ENCODE peak calls at places on chromosomes 13 and 19, in nine cellular contexts. S is glutamatergic neuron, X is cardiac muscle cell, R is AG09309, Q is AG09319, G is AG04450, Z is HFF-Myc, E is endothelial cell, W is PC-3. L is an unnamed sample.

GRCh38 chr19:49896863-49897621 is at the start of gene IL4I1:
- DNase-seq in Z (no peak), S (no peak), E (no peak), X (peak; percentile 41), Q (no peak), G (no peak), R (no peak), W (no peak), L (no peak)

GRCh38 chr13:20351279-20352022 is 119.3 kb upstream of the GJB6 start:
- DNase-seq in X (peak; percentile 87), Z (no peak), W (peak; percentile 90), G (peak; percentile 26), E (no peak), Q (no peak), S (no peak), R (peak; percentile 72), L (peak; percentile 59)

GRCh38 chr19:49911381-49912145 is 14.9 kb upstream of the IL4I1 start:
- DNase-seq in E (no peak), S (no peak), W (no peak), G (no peak), X (peak; percentile 16), Q (no peak), R (no peak), Z (no peak), L (no peak)

GRCh38 chr13:29817604-29818378 is 32.6 kb downstream of the UBL3 start:
- DNase-seq in Z (no peak), R (no peak), X (no peak), E (no peak), W (no peak), S (no peak), Q (no peak), G (no peak), L (peak; percentile 35)

GRCh38 chr19:49488863-49489537 is 1.6 kb downstream of the RPL13A start:
- DNase-seq in Q (no peak), E (no peak), R (no peak), X (no peak), G (no peak), W (no peak), S (no peak), Z (no peak), L (no peak)

GRCh38 chr13:109784590-109785140 is 1.7 kb downstream of the IRS2 start:
- DNase-seq in Q (peak; percentile 47), S (peak; percentile 92), X (peak; percentile 86), E (peak; percentile 92), G (no peak), W (peak; percentile 71), Z (no peak), R (no peak), L (peak; percentile 72)

GRCh38 chr13:42997381-42997780 is 5.3 kb upstream of the EPSTI1 start:
- DNase-seq in X (peak; percentile 69), W (no peak), S (no peak), G (no peak), R (no peak), E (no peak), Z (no peak), Q (no peak), L (peak; percentile 36)

GRCh38 chr13:91357613-91358383 is 10.3 kb downstream of the MIR17HG start:
- DNase-seq in W (no peak), E (no peak), Z (no peak), R (no peak), G (no peak), X (no peak), S (no peak), Q (no peak), L (no peak)

GRCh38 chr19:47353307-47353712 is 4.2 kb downstream of the DHX34 start:
- DNase-seq in G (no peak), Q (no peak), Z (no peak), E (no peak), S (no peak), R (no peak), X (no peak), W (no peak), L (no peak)

GRCh38 chr19:53808710-53809125 is 15.4 kb downstream of the NLRP12 start:
- DNase-seq in E (peak; percentile 40), X (peak; percentile 73), Q (peak; percentile 29), R (no peak), Z (peak; percentile 21), S (no peak), W (peak; percentile 76), G (no peak), L (peak; percentile 63)

GRCh38 chr13:96082640-96083039 is 7.3 kb upstream of the HS6ST3 start:
- DNase-seq in X (no peak), G (no peak), Z (no peak), W (peak; percentile 48), Q (no peak), S (no peak), E (no peak), R (no peak), L (no peak)

GRCh38 chr13:70960841-70961443 is 852.7 kb upstream of the KLHL1 start:
- DNase-seq in Q (no peak), G (no peak), S (no peak), X (peak; percentile 50), R (no peak), Z (peak; percentile 5), E (peak; percentile 16), W (peak; percentile 51), L (peak; percentile 12)

GRCh38 chr19:3670796-3671679 is 29.2 kb downstream of the PIP5K1C start:
- DNase-seq in R (no peak), S (no peak), W (no peak), E (no peak), Z (no peak), G (peak; percentile 13), Q (peak; percentile 34), X (peak; percentile 88), L (peak; percentile 55)

GRCh38 chr19:45687599-45687998 is 4.2 kb downstream of the SNRPD2 start:
- DNase-seq in Z (no peak), X (no peak), R (no peak), S (no peak), G (no peak), E (no peak), W (no peak), Q (no peak), L (no peak)
- TF ChIP-seq CTCF in Z (no peak), X (no peak), R (no peak), S (no peak), G (no peak), E (no peak), W (no peak), Q (no peak), L (no peak)

DNA sequence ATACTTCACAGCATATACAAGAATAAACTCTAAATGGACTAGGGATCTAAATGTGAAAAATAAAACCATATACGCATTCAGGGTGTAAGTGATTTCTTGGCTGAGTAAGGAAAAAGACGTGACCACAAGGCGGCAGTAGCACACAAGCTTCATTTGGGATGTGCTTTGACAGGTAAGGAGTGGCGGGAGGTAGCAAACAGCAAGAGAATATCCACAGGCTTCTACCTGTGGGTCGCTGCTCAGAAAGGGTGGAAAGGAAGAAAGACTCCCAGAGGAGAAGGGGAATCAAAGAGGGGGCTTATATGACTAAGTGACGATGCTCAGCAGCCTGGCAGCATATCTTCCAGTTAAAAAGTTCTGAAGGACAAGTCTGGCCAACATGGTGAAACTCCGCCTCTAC is 2.5 kb upstream of the ZNF121 start:
- DNase-seq in Z (peak; percentile 26), Q (peak; percentile 19), G (peak; percentile 23), X (peak; percentile 75), E (peak; percentile 75), S (peak; percentile 74), R (no peak), W (peak; percentile 96), L (peak; percentile 45)
- TF ChIP-seq CTCF in Z (peak; percentile 70), Q (peak; percentile 71), G (peak; percentile 72), X (peak; percentile 74), E (peak; percentile 63), S (peak; percentile 67), R (peak; percentile 73), W (peak; percentile 88), L (peak; percentile 89)

GRCh38 chr19:343451-343931 is 1.1 kb downstream of the MIER2 start:
- DNase-seq in S (no peak), E (no peak), G (no peak), W (no peak), Q (no peak), Z (no peak), X (peak; percentile 9), R (no peak), L (no peak)
- TF ChIP-seq CTCF in S (no peak), E (no peak), G (no peak), W (no peak), Q (no peak), Z (no peak), X (no peak), R (no peak), L (no peak)

DNA sequence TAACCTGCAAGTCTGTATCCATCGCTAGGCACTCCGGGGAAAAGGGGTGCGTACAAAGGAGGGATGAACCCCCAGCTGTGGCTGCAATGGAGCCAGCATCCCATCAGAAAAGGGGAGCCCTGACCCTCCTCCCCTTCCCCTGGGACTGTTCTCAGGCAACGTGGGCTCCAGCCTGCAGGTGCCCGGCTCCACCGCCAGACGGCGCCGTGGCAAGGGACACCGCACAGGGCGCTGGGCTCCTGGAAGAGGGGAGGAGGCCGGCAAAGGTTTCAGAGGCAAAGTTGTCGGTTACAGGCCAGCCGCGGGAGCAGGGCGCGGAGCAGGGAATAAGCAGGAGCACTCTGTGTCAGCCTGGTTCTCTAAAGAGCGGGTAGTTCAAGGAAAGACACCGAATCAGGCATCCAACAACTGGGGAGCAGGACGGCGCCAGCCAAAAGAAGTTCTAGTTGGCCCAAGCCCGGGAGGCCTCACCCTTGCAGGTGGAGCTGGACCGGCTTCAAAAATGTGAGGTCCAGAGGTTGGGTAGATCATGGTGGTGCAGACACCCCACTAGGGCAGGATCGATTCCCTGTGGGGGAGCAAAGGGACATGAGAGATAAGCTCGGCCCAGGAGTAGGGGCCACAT is 53.0 kb upstream of the ATP12A start:
- DNase-seq in G (no peak), X (peak; percentile 22), Z (no peak), S (peak; percentile 77), R (no peak), E (peak; percentile 84), Q (no peak), W (peak; percentile 54), L (no peak)
- TF ChIP-seq CTCF in G (peak; percentile 54), X (peak; percentile 64), Z (peak; percentile 99), S (peak; percentile 92), R (peak; percentile 91), E (peak; percentile 87), Q (peak; percentile 71), W (peak; percentile 81), L (peak; percentile 88)

GRCh38 chr19:18729933-18730530 is 46.6 kb downstream of the CRTC1 start:
- DNase-seq in R (no peak), G (no peak), W (no peak), Z (no peak), E (no peak), Q (no peak), S (no peak), X (no peak), L (no peak)

GRCh38 chr19:18726846-18727245 is 43.4 kb downstream of the CRTC1 start:
- DNase-seq in Z (no peak), W (no peak), G (no peak), E (no peak), X (no peak), S (no peak), R (no peak), Q (no peak), L (no peak)

GRCh38 chr19:18733196-18733647 is 49.7 kb downstream of the CRTC1 start:
- DNase-seq in Z (peak; percentile 22), E (no peak), X (peak; percentile 91), W (no peak), S (peak; percentile 30), Q (peak; percentile 40), R (no peak), G (peak; percentile 85), L (no peak)

GRCh38 chr19:18731562-18732008 is 48.1 kb downstream of the CRTC1 start:
- DNase-seq in E (no peak), Z (no peak), W (no peak), R (no peak), X (peak; percentile 54), S (no peak), G (no peak), Q (no peak), L (no peak)

GRCh38 chr19:18730885-18731513 is 47.5 kb downstream of the CRTC1 start:
- DNase-seq in W (no peak), X (no peak), Q (no peak), R (no peak), Z (no peak), E (no peak), S (no peak), G (no peak), L (no peak)
- TF ChIP-seq CTCF in W (no peak), X (no peak), Q (no peak), R (no peak), Z (no peak), E (no peak), S (no peak), G (no peak), L (no peak)